ENCODE peak calls at places on chromosomes 3 and 15, in five cellular contexts. R is SK-N-MC; X is CD8-positive, alpha-beta T cell; I is fibroblast of lung; J is prostate gland. D is an unnamed sample.
A peak's percentile ranks its signal among the peaks of the same experiment; 100 is the strongest.

GRCh38 chr15:47384316-47384715 is 333.0 kb upstream of the SEMA6D start:
- DNase-seq in R (no peak), X (no peak), I (peak; percentile 91), J (no peak), D (no peak)

GRCh38 chr3:158355623-158356588 is 215.1 kb upstream of the MLF1 start:
- DNase-seq in R (no peak), X (no peak), I (no peak), J (no peak), D (no peak)

GRCh38 chr3:184716652-184717607 is 5.1 kb upstream of the MAGEF1 start:
- DNase-seq in R (peak; percentile 88), X (no peak), I (peak; percentile 73), J (no peak), D (no peak)

GRCh38 chr3:194931366-194931765 is 245.7 kb downstream of the FAM43A start:
- DNase-seq in R (no peak), X (no peak), I (peak; percentile 39), J (no peak), D (no peak)

GRCh38 chr3:188956839-188957489 is 214.8 kb upstream of the TPRG1 start:
- DNase-seq in R (no peak), X (no peak), I (peak; percentile 62), J (peak; percentile 28), D (no peak)

GRCh38 chr3:111539351-111540331 is 2.4 kb upstream of the CD96 start:
- DNase-seq in R (no peak), X (peak; percentile 58), I (peak; percentile 60), J (peak; percentile 27), D (no peak)

GRCh38 chr3:126025116-126025729 is 56.2 kb downstream of the ROPN1B start:
- DNase-seq in R (no peak), X (no peak), I (no peak), J (no peak), D (no peak)

GRCh38 chr3:195548046-195548445 is 4.9 kb upstream of the PPP1R2 start:
- DNase-seq in R (no peak), X (no peak), I (no peak), J (no peak), D (no peak)

GRCh38 chr3:169152319-169152718 is 511.2 kb downstream of the MECOM start:
- DNase-seq in R (no peak), X (no peak), I (no peak), J (no peak), D (no peak)

GRCh38 chr15:52337198-52337853 is 41.7 kb upstream of the MYO5C start:
- DNase-seq in R (no peak), X (no peak), I (peak; percentile 82), J (no peak), D (no peak)

GRCh38 chr3:31531465-31531991 is 1.2 kb upstream of the STT3B start:
- DNase-seq in R (no peak), X (no peak), I (peak; percentile 13), J (no peak), D (no peak)

GRCh38 chr3:160928183-160928718 is 172.2 kb downstream of the PPM1L start:
- DNase-seq in R (no peak), X (no peak), I (no peak), J (no peak), D (no peak)

GRCh38 chr3:156498307-156498706 is 56.6 kb downstream of the SSR3 start:
- DNase-seq in R (no peak), X (no peak), I (no peak), J (no peak), D (no peak)

GRCh38 chr3:11522398-11522715 is 121.4 kb downstream of the VGLL4 start:
- DNase-seq in R (no peak), X (no peak), I (peak; percentile 35), J (no peak), D (no peak)

GRCh38 chr3:58864480-58864879 is 185.3 kb downstream of the CFAP20DC start:
- DNase-seq in R (no peak), X (no peak), I (no peak), J (no peak), D (no peak)

GRCh38 chr3:196197524-196197923 is 13.7 kb downstream of the ZDHHC19 start:
- DNase-seq in R (no peak), X (no peak), I (no peak), J (no peak), D (peak; percentile 75)

GRCh38 chr15:91737419-91737818 is 116.1 kb upstream of the SLCO3A1 start:
- DNase-seq in R (no peak), X (no peak), I (no peak), J (no peak), D (no peak)

GRCh38 chr15:66036859-66037258 is 167.6 kb downstream of the RAB11A start:
- DNase-seq in R (no peak), X (no peak), I (no peak), J (no peak), D (no peak)

GRCh38 chr15:26665950-26666921 is 106.6 kb downstream of the GABRB3 start:
- DNase-seq in R (no peak), X (no peak), I (no peak), J (no peak), D (no peak)

GRCh38 chr3:157104928-157105652 is 54.9 kb downstream of the CCNL1 start:
- DNase-seq in R (no peak), X (no peak), I (no peak), J (no peak), D (no peak)

GRCh38 chr15:49809894-49810594 is 189.2 kb downstream of the DTWD1 start:
- DNase-seq in R (no peak), X (no peak), I (no peak), J (no peak), D (no peak)

GRCh38 chr15:78142332-78142731 is 6.8 kb upstream of the IDH3A start:
- DNase-seq in R (no peak), X (no peak), I (no peak), J (no peak), D (no peak)

GRCh38 chr3:13884851-13885703 is 5.2 kb upstream of the WNT7A start:
- DNase-seq in R (no peak), X (peak; percentile 59), I (no peak), J (peak; percentile 67), D (no peak)

GRCh38 chr3:4950351-4950784 is 28.9 kb upstream of the BHLHE40 start:
- DNase-seq in R (no peak), X (no peak), I (no peak), J (no peak), D (no peak)

GRCh38 chr3:187150599-187150998 is 11.3 kb upstream of the RPL39L start:
- DNase-seq in R (no peak), X (peak; percentile 55), I (no peak), J (no peak), D (no peak)

GRCh38 chr3:109430911-109431563 is 93.7 kb upstream of the DPPA4 start:
- DNase-seq in R (no peak), X (no peak), I (no peak), J (no peak), D (no peak)

GRCh38 chr3:53375019-53375418 is 27.7 kb upstream of the DCP1A start:
- DNase-seq in R (no peak), X (peak; percentile 12), I (peak; percentile 21), J (peak; percentile 46), D (peak; percentile 80)

GRCh38 chr3:114498779-114499370 is 205.0 kb downstream of the TIGIT start:
- DNase-seq in R (no peak), X (no peak), I (peak; percentile 95), J (no peak), D (no peak)

GRCh38 chr15:90994059-90994416 is 297 bp downstream of the PRC1 start:
- DNase-seq in R (no peak), X (no peak), I (peak; percentile 6), J (peak; percentile 10), D (no peak)

GRCh38 chr15:90037510-90037860 is 36.4 kb downstream of the ZNF710 start:
- DNase-seq in R (no peak), X (no peak), I (peak; percentile 70), J (no peak), D (no peak)

GRCh38 chr3:71584216-71585061 is 911 bp upstream of the FOXP1 start:
- DNase-seq in R (no peak), X (peak; percentile 11), I (peak; percentile 71), J (peak; percentile 38), D (peak; percentile 66)

GRCh38 chr3:56864090-56864489 is 62.3 kb upstream of the ARHGEF3 start:
- DNase-seq in R (no peak), X (no peak), I (no peak), J (no peak), D (no peak)
- H3K4me3 ChIP-seq in R (no peak overlapping the region), X (no peak overlapping the region), I (no peak overlapping the region), J (no peak overlapping the region), D (no peak overlapping the region)

GRCh38 chr15:81321667-81322066 is 2.3 kb downstream of the STARD5 start:
- DNase-seq in R (no peak), X (no peak), I (no peak), J (no peak), D (no peak)
- H3K27ac ChIP-seq in R (no peak overlapping the region), X (no peak overlapping the region), I (no peak overlapping the region), J (no peak overlapping the region), D (no peak overlapping the region)

DNA sequence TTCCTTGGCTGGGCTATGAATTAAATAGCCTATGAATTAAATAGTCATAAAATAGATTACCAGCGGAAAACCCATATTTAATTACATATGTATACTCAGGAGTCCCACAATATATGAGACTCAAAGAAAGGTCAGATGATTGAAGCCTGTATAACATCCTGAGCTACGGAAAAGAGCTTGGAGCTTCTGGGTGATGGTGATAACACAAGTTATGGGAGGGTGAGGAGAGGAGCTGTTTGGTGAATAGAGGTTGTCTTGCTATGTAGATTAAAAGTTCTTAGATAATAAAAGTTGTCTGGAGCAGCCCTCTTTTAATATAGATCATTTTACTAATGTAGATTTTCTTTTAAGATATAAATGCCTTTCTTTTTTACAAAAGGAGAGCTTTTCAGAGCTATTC is 1.8 kb downstream of the PML start:
- DNase-seq in R (no peak), X (no peak), I (no peak), J (no peak), D (no peak)
- H3K4me3 ChIP-seq in R (no peak overlapping the region), X (no peak overlapping the region), I (peak overlapping the region; percentile 91), J (peak overlapping the region; percentile 73), D (peak overlapping the region; percentile 9)

DNA sequence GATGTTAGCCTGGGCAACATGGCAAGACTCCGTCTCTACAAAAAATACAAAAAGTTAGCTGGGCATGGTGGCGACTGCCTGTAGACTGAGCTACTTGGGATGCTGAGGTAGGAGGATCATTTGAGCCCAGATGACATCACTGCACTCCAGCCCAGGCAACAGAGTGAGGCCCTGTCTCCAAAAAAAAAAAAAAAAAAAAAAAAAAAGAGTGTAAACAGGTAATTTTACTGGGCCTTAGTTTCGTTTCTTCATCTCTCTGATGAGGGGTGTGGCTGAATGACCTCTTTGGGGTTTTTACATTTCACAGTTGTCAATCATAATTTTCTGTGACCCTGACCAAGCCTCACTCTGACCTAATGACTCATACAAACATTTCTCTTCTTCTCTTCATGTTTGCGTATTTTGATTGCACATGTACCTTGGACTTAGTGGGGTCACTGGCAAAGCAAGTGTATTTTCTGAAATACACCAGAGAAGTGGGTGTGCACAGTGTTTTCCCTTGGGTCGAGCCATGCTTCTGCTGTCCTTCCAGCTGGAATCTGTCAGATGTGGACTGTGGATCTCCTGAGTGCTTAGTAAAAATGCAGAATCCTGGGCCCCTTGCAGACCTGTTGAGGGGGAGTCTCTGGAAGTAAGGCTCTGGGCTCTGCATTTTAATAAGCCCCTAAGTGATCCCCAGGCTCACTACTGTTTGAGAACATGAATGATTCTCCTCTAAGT is 140.5 kb downstream of the FNDC3B start:
- DNase-seq in R (no peak), X (no peak), I (no peak), J (no peak), D (no peak)
- H3K27ac ChIP-seq in R (no peak overlapping the region), X (no peak overlapping the region), I (no peak overlapping the region), J (no peak overlapping the region), D (no peak overlapping the region)

D was measured in kidney.